ENCODE peak calls at places on chromosomes 4 and X, in five cellular contexts. J is GM23338; P is CD8-positive, alpha-beta T cell; C is HT1080; R is NCI-H1930. Q is an unnamed sample.

GRCh38 chr4:100962698-100963097 is 384.6 kb downstream of the PPP3CA start:
- DNase-seq in P (no peak), R (no peak), J (no peak), C (no peak), Q (no peak)

GRCh38 chrX:155027509-155028066 is 944 bp downstream of the FUNDC2 start:
- DNase-seq in R (no peak), C (peak; percentile 12), J (no peak), P (no peak), Q (no peak)

GRCh38 chrX:47133493-47133892 is 11.0 kb downstream of the NDUFB11 start:
- DNase-seq in J (no peak), P (no peak), R (no peak), C (no peak), Q (no peak)

GRCh38 chrX:66833426-66833825 is 194.5 kb upstream of the EDA2R start:
- DNase-seq in J (no peak), P (no peak), C (no peak), R (no peak), Q (no peak)

GRCh38 chr4:8840006-8840793 is 31.4 kb downstream of the HMX1 start:
- DNase-seq in C (no peak), R (no peak), P (no peak), J (peak; percentile 42), Q (peak; percentile 55)

GRCh38 chr4:5751073-5751917 is 40.3 kb downstream of the EVC start:
- DNase-seq in C (no peak), P (no peak), R (no peak), J (peak; percentile 23), Q (no peak)

GRCh38 chr4:96134806-96135205 is 294.9 kb downstream of the PDHA2 start:
- DNase-seq in C (no peak), J (no peak), P (no peak), R (no peak), Q (no peak)

GRCh38 chr4:129043523-129043922 is 49.8 kb downstream of the SCLT1 start:
- DNase-seq in R (no peak), J (peak; percentile 6), P (no peak), C (no peak), Q (no peak)

GRCh38 chr4:4446434-4446833 is 59.5 kb downstream of the NSG1 start:
- DNase-seq in C (no peak), R (no peak), P (no peak), J (no peak), Q (no peak)

GRCh38 chrX:97705936-97706335 is 822.2 kb downstream of the RPA4 start:
- DNase-seq in P (no peak), C (no peak), R (no peak), J (no peak), Q (no peak)

GRCh38 chr4:89598602-89599001 is 238.4 kb downstream of the SNCA start:
- DNase-seq in R (no peak), J (peak; percentile 53), P (no peak), C (peak; percentile 26), Q (no peak)

GRCh38 chrX:44937606-44938005 is 64.6 kb downstream of the KDM6A start:
- DNase-seq in R (no peak), P (no peak), C (no peak), J (no peak), Q (no peak)

GRCh38 chrX:109943092-109943739 is 59.7 kb upstream of the TMEM164 start:
- DNase-seq in P (no peak), R (no peak), J (no peak), C (no peak), Q (no peak)

GRCh38 chr4:108372678-108373077 is 203.9 kb upstream of the LEF1 start:
- DNase-seq in C (no peak), R (no peak), P (peak; percentile 22), J (no peak), Q (no peak)

GRCh38 chrX:73214366-73215094 is at the start of gene NAP1L2:
- DNase-seq in J (peak; percentile 61), P (peak; percentile 43), C (peak; percentile 51), R (no peak), Q (no peak)

GRCh38 chr4:1808396-1808795 is 15.3 kb downstream of the FGFR3 start:
- DNase-seq in P (no peak), R (no peak), C (no peak), J (no peak), Q (no peak)

GRCh38 chr4:130183096-130183495 is 1087.1 kb downstream of the C4orf33 start:
- DNase-seq in C (peak; percentile 51), P (no peak), R (no peak), J (no peak), Q (no peak)

GRCh38 chrX:121365572-121366161 is 318.3 kb downstream of the GLUD2 start:
- DNase-seq in P (no peak), R (no peak), C (no peak), J (no peak), Q (no peak)

GRCh38 chr4:40809058-40809457 is 59.3 kb downstream of the NSUN7 start:
- DNase-seq in J (peak; percentile 44), P (no peak), R (no peak), C (no peak), Q (no peak)

GRCh38 chr4:13143234-13143633 is 340.9 kb downstream of the RAB28 start:
- DNase-seq in R (no peak), P (no peak), J (no peak), C (no peak), Q (no peak)

GRCh38 chrX:139446832-139447231 is 83.7 kb upstream of the F9 start:
- DNase-seq in P (no peak), C (no peak), J (no peak), R (no peak), Q (no peak)

GRCh38 chr4:3316146-3316545 is 23.3 kb downstream of the RGS12 start:
- DNase-seq in R (no peak), P (no peak), J (no peak), C (no peak), Q (peak; percentile 68)

GRCh38 chrX:66760648-66761047 is 121.8 kb upstream of the EDA2R start:
- DNase-seq in J (peak; percentile 18), C (peak; percentile 0), P (no peak), R (no peak), Q (no peak)

GRCh38 chr4:149404143-149404542 is 411.5 kb downstream of the IQCM start:
- DNase-seq in J (no peak), C (no peak), P (no peak), R (no peak), Q (no peak)

GRCh38 chrX:13791559-13791958 is 25.3 kb downstream of the GPM6B start:
- DNase-seq in R (no peak), C (no peak), J (no peak), P (no peak), Q (no peak)

GRCh38 chr4:7141151-7141550 is 51.2 kb upstream of the SORCS2 start:
- DNase-seq in J (no peak), R (no peak), P (no peak), C (no peak), Q (no peak)